ENCODE peak calls at places on chromosomes 7 and 10, in five cellular contexts. T is lower leg skin, S is skeletal muscle cell, W is mammary epithelial cell, F is thyroid gland. M is an unnamed sample.

GRCh38 chr10:131205556-131205955 is 106.0 kb downstream of the TCERG1L start:
- DNase-seq in S (no peak), W (no peak), T (no peak), F (no peak), M (peak)

GRCh38 chr7:33692956-33693355 is 212.4 kb upstream of the BMPER start:
- DNase-seq in W (peak), S (peak), F (no peak), T (no peak), M (no peak)

GRCh38 chr10:96369890-96370574 is 11.2 kb upstream of the OPALIN start:
- DNase-seq in W (no peak), T (no peak), F (no peak), S (no peak), M (no peak)

GRCh38 chr10:20984632-20985031 is 87.5 kb upstream of the NEBL start:
- DNase-seq in S (no peak), F (no peak), T (no peak), W (no peak), M (no peak)

GRCh38 chr7:123099712-123100111 is 100.1 kb downstream of the SLC13A1 start:
- DNase-seq in W (no peak), F (no peak), S (no peak), T (no peak), M (no peak)

GRCh38 chr10:132572545-132572937 is 35.0 kb downstream of the INPP5A start:
- DNase-seq in S (no peak), T (no peak), F (peak), W (no peak), M (peak)

GRCh38 chr10:71725998-71726672 is 6.6 kb upstream of the C10orf105 start:
- DNase-seq in T (no peak), S (no peak), F (no peak), W (peak), M (no peak)

GRCh38 chr7:435518-436366 is 83.9 kb downstream of the PDGFA start:
- DNase-seq in T (peak), F (no peak), S (no peak), W (peak), M (no peak)

GRCh38 chr10:72044417-72045041 is 43.8 kb downstream of the SPOCK2 start:
- DNase-seq in W (peak), F (peak), S (no peak), T (no peak), M (peak)

GRCh38 chr7:126818393-126819196 is 434.1 kb downstream of the GRM8 start:
- DNase-seq in W (no peak), F (no peak), T (no peak), S (no peak), M (no peak)

GRCh38 chr10:70567603-70568002 is 34.9 kb downstream of the PRF1 start:
- DNase-seq in T (no peak), F (no peak), W (no peak), S (no peak), M (no peak)

GRCh38 chr7:71723859-71724258 is 591.9 kb downstream of the GALNT17 start:
- DNase-seq in T (no peak), W (no peak), F (no peak), S (no peak), M (no peak)

GRCh38 chr7:17532861-17533404 is 234.5 kb downstream of the AHR start:
- DNase-seq in S (peak), W (peak), T (no peak), F (no peak), M (no peak)

GRCh38 chr10:118907051-118907450 is 122.5 kb upstream of the NANOS1 start:
- DNase-seq in W (no peak), F (no peak), T (no peak), S (no peak), M (no peak)

GRCh38 chr10:103507235-103508191 is 14.0 kb downstream of the NEURL1 start:
- DNase-seq in S (no peak), T (no peak), F (no peak), W (no peak), M (peak)

GRCh38 chr7:45036317-45036716 is 36.3 kb downstream of the CCM2 start:
- DNase-seq in T (no peak), F (no peak), W (no peak), S (no peak), M (no peak)

GRCh38 chr7:285731-286130 is 4.2 kb upstream of the FOXL3 start:
- DNase-seq in F (no peak), W (no peak), S (no peak), T (no peak), M (no peak)

GRCh38 chr10:121715076-121715475 is 116.8 kb upstream of the FGFR2 start:
- DNase-seq in F (no peak), W (peak), S (no peak), T (no peak), M (no peak)

GRCh38 chr10:118045842-118046490 is 775 bp downstream of the RAB11FIP2 start:
- DNase-seq in S (no peak), T (peak), F (peak), W (peak), M (peak)

GRCh38 chr10:128102480-128103228 is 23.6 kb downstream of the MKI67 start:
- DNase-seq in F (peak), S (no peak), W (no peak), T (no peak), M (no peak)

GRCh38 chr10:29533046-29533445 is 101.7 kb downstream of the SVIL start:
- DNase-seq in T (no peak), W (no peak), S (no peak), F (no peak), M (no peak)

GRCh38 chr10:124293641-124294449 is 124.9 kb downstream of the OAT start:
- DNase-seq in S (no peak), F (no peak), T (no peak), W (no peak), M (no peak)

GRCh38 chr10:44860811-44861751 is 50.1 kb upstream of the TMEM72 start:
- DNase-seq in T (peak), S (no peak), F (no peak), W (no peak), M (no peak)

GRCh38 chr7:45073031-45073842 is 15.5 kb downstream of the NACAD start:
- DNase-seq in S (no peak), T (no peak), F (no peak), W (no peak), M (no peak)

GRCh38 chr10:60524541-60524940 is 134.9 kb upstream of the ANK3 start:
- DNase-seq in T (no peak), S (peak), W (peak), F (no peak), M (no peak)

GRCh38 chr10:133218891-133219290 is 11.1 kb upstream of the UTF1 start:
- DNase-seq in T (no peak), W (no peak), S (no peak), F (no peak), M (no peak)

GRCh38 chr10:48389272-48389671 is 82.8 kb downstream of the MAPK8 start:
- DNase-seq in S (no peak), F (peak), W (no peak), T (no peak), M (peak)

GRCh38 chr7:154864531-154864908 is 138.4 kb downstream of the PAXIP1 start:
- DNase-seq in F (no peak), W (no peak), S (no peak), T (no peak), M (no peak)

GRCh38 chr10:35643151-35643975 is 1.3 kb upstream of the FZD8 start:
- DNase-seq in W (no peak), F (peak), S (no peak), T (peak), M (peak)

GRCh38 chr10:89613582-89613981 is 31.5 kb downstream of the PANK1 start:
- DNase-seq in F (no peak), T (no peak), W (no peak), S (no peak), M (no peak)

GRCh38 chr7:134478707-134479106 is 19.8 kb upstream of the AKR1B1 start:
- DNase-seq in F (no peak), W (peak), S (no peak), T (no peak), M (no peak)

GRCh38 chr10:102545265-102545664 is 41.5 kb downstream of the SUFU start:
- DNase-seq in S (no peak), F (no peak), T (no peak), W (no peak), M (no peak)

GRCh38 chr7:106731637-106732036 is 70.7 kb upstream of the CCDC71L start:
- DNase-seq in T (no peak), S (no peak), W (no peak), F (no peak), M (no peak)

GRCh38 chr10:52128056-52128683 is 185.9 kb upstream of the DKK1 start:
- DNase-seq in S (no peak), W (no peak), T (no peak), F (no peak), M (peak)

GRCh38 chr7:155009570-155010157 is 6.7 kb upstream of the PAXIP1 start:
- DNase-seq in F (no peak), W (no peak), T (no peak), S (no peak), M (no peak)

GRCh38 chr7:107697246-107698044 is 36.8 kb downstream of the SLC26A4 start:
- DNase-seq in W (no peak), T (no peak), S (no peak), F (no peak), M (no peak)

GRCh38 chr7:101733713-101734475 is 83.5 kb upstream of the CUX1 start:
- DNase-seq in W (no peak), F (peak), S (no peak), T (no peak), M (peak)
- H3K4me3 ChIP-seq in W (peak), F (no peak), S (no peak), T (no peak), M (peak)

GRCh38 chr7:27101906-27102577 is 441 bp downstream of the HOXA2 start:
- DNase-seq in T (no peak), F (no peak), S (no peak), W (no peak), M (no peak)

GRCh38 chr7:27104244-27105149 is 2.0 kb upstream of the HOXA2 start:
- DNase-seq in W (no peak), T (no peak), S (no peak), F (no peak), M (no peak)

GRCh38 chr7:27105161-27106122 is 3.0 kb upstream of the HOXA2 start:
- DNase-seq in F (no peak), S (no peak), T (no peak), W (peak), M (no peak)

GRCh38 chr7:27102578-27103442 is at the start of gene HOXA2:
- DNase-seq in T (no peak), W (peak), S (no peak), F (no peak), M (no peak)

DNA sequence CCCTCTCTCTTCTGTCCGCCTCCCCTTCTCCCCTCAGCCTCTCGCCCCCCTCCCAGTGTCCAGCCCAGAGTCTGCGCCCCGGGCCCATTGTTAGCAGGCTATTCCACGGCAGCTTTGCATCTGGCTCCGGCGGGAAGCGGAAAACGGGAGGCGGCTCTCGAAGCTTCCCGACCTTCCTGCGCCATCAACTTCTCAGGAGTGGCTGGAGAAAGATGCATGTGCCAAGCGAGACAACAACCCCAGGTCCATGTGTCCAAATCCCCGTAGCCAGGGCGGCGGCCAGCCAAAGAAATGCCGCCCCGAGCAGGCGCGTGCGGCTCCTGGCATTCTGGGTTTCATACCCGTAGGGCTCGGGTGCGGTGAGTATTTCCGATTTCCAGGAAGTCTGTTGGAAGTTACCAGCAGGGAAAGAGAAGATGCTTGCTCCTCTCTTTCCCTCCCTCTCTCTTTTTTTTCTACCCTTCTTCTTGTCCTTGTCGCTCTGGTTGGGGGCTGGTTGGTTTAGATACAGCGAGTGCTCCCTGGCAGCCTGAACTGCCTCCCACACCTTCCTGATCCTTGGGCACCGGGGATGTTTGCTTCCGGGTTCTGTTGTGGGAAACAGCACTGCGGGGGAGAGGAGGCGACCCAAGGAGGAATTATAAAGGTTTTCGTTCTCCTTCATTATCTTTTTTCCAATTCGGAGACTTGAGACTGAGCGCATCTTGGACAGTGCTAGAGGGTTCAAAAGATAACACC is 1.2 kb upstream of the HOXA2 start:
- DNase-seq in W (peak), S (no peak), T (no peak), F (no peak), M (no peak)
- H3K4me3 ChIP-seq in W (peak), S (no peak), T (no peak), F (no peak), M (no peak)

GRCh38 chr7:24608504-24608903 is 35.3 kb downstream of the PALS2 start:
- DNase-seq in S (no peak), T (no peak), F (no peak), W (no peak), M (no peak)

GRCh38 chr7:24611130-24611529 is 37.9 kb downstream of the PALS2 start:
- DNase-seq in T (no peak), S (no peak), F (no peak), W (no peak), M (no peak)

GRCh38 chr7:24604640-24605039 is 31.4 kb downstream of the PALS2 start:
- DNase-seq in T (no peak), S (no peak), F (no peak), W (no peak), M (no peak)

GRCh38 chr7:24609570-24609969 is 36.3 kb downstream of the PALS2 start:
- DNase-seq in F (no peak), W (no peak), S (no peak), T (no peak), M (no peak)

DNA sequence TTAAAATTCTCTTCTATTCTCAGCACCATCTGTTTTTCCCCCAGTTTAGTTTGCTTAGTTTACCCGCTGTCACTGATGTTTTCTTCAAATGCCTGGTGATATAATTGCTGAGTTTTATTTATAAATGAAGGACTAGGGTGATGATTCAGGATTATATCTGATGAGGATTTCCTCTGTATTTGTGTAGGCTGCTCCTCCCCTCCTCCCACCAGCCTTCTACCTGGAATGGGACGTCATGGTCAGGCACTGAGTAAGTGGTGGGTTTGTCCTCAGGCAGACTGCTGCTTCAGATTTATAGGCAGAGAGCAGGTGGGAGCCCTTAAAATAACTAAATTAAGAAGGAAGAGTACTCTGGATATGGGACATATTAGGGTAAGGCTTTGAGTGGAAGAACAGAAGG is 35.8 kb downstream of the PALS2 start:
- DNase-seq in W (peak), T (no peak), F (no peak), S (no peak), M (no peak)
- H3K4me3 ChIP-seq in W (no peak), T (no peak), F (no peak), S (no peak), M (no peak)

GRCh38 chr10:100535338-100535714 is 417 bp upstream of the HIF1AN start:
- DNase-seq in W (no peak), S (no peak), F (no peak), T (no peak), M (no peak)

GRCh38 chr10:100537475-100537874 is 1.7 kb downstream of the HIF1AN start:
- DNase-seq in T (no peak), S (no peak), F (no peak), W (no peak), M (no peak)

GRCh38 chr10:100534726-100535125 is 1.0 kb upstream of the HIF1AN start:
- DNase-seq in F (no peak), S (no peak), T (no peak), W (no peak), M (no peak)

GRCh38 chr10:100531761-100532160 is 2.1 kb upstream of the NDUFB8 start:
- DNase-seq in W (no peak), T (no peak), F (no peak), S (no peak), M (no peak)

DNA sequence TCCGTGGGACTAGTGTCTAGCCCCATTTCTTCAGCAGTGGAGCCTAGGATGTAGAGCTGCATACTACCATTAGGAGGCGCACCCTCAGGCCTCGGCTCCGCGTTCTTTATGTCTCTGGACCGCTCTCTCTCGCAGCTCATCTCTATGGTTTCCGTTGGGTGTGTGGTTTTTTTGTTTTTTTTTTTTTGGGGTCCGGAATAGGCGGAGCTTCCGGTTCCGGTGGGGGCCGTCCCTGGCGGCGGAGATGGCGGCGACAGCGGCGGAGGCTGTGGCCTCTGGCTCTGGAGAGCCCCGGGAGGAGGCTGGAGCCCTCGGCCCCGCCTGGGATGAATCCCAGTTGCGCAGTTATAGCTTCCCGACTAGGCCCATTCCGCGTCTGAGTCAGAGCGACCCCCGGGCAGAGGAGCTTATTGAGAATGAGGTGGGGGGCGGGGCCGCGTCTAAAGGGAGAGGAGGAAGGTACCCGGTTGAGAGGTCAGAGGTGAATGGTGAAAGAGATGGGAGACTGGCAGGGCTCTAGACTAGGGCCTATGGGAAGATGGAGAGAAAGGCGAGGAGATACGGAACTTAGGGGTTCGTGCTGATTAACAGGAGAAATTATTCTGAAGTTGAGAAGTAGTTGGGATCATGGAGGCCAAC is at the start of gene HIF1AN:
- DNase-seq in T (peak), W (peak), S (peak), F (peak), M (peak)
- H3K4me3 ChIP-seq in T (peak), W (peak), S (peak), F (peak), M (peak)

GRCh38 chr7:156465186-156465585 is 175.4 kb upstream of the RNF32 start:
- DNase-seq in S (no peak), F (no peak), T (no peak), W (no peak), M (no peak)

GRCh38 chr7:156464339-156464738 is 176.2 kb upstream of the RNF32 start:
- DNase-seq in T (no peak), F (no peak), W (no peak), S (no peak), M (no peak)

GRCh38 chr7:156463280-156463679 is 177.3 kb upstream of the RNF32 start:
- DNase-seq in F (no peak), W (no peak), S (no peak), T (no peak), M (no peak)

GRCh38 chr7:156466955-156467625 is 173.5 kb upstream of the RNF32 start:
- DNase-seq in S (no peak), W (no peak), T (no peak), F (no peak), M (no peak)

DNA sequence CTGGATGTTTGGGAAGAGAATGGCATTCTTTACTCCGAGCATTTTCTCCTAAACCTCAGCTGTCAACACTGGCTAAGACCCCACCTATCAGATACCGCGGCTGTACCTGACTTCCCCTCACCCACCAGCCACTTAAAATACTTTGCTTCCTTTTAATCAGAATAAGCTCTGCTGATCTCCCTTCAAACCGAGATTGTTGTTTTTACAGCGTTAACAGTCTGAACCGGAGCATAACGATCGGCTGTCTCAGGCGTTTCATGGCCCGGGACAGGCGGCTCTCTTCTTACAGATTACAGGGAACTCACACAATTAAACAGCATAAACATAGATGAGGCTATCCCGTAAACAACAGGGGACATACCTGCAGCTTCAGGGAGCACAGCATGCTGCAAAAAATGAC is 174.3 kb upstream of the RNF32 start:
- DNase-seq in F (peak), S (no peak), W (no peak), T (no peak), M (no peak)
- H3K4me3 ChIP-seq in F (no peak), S (no peak), W (no peak), T (no peak), M (no peak)

M was measured in testis.